ENCODE peak calls at places on chromosome 9, in four cellular contexts. W, T, C and P are unnamed samples.

GRCh38 chr9:27368317-27368985 is 71.5 kb upstream of the EQTN start:
- DNase-seq in W (no peak), T (no peak), C (no peak), P (no peak)

GRCh38 chr9:28163619-28164018 is 590.3 kb upstream of the C9orf72 start:
- DNase-seq in T (no peak), C (no peak), W (no peak), P (no peak)

GRCh38 chr9:69818946-69819345 is 1.7 kb upstream of the CFAP95 start:
- DNase-seq in T (no peak), W (no peak), C (no peak), P (no peak)

GRCh38 chr9:92647671-92648446 is 22.1 kb downstream of the IPPK start:
- DNase-seq in W (no peak), T (no peak), C (no peak), P (no peak)

GRCh38 chr9:26066237-26066636 is 388.0 kb upstream of the TUSC1 start:
- DNase-seq in C (no peak), W (no peak), T (no peak), P (no peak)

GRCh38 chr9:99354104-99354503 is 132.0 kb downstream of the SEC61B start:
- DNase-seq in C (no peak), W (no peak), T (no peak), P (no peak)

GRCh38 chr9:133421615-133422542 is at the start of gene ADAMTS13:
- DNase-seq in C (peak), W (no peak), T (peak), P (peak)

GRCh38 chr9:124854822-124855221 is 1.6 kb downstream of the WDR38 start:
- DNase-seq in C (no peak), T (no peak), W (no peak), P (no peak)

GRCh38 chr9:88230612-88231011 is 92.3 kb upstream of the SPATA31C2 start:
- DNase-seq in W (no peak), C (no peak), T (no peak), P (no peak)

GRCh38 chr9:134204991-134205578 is 40.7 kb upstream of the RNU6ATAC start:
- DNase-seq in T (no peak), W (no peak), C (peak), P (no peak)

GRCh38 chr9:109194157-109194556 is 27.1 kb upstream of the FRRS1L start:
- DNase-seq in C (no peak), W (no peak), T (no peak), P (no peak)

GRCh38 chr9:23011669-23012068 is 565.0 kb downstream of the DMRTA1 start:
- DNase-seq in W (no peak), C (no peak), T (no peak), P (no peak)

GRCh38 chr9:109329274-109330258 is 8.7 kb upstream of the EPB41L4B start:
- DNase-seq in W (no peak), C (peak), T (no peak), P (peak)

GRCh38 chr9:91426123-91426745 is 2.6 kb upstream of the NFIL3 start:
- DNase-seq in C (peak), W (no peak), T (no peak), P (peak)

DNA sequence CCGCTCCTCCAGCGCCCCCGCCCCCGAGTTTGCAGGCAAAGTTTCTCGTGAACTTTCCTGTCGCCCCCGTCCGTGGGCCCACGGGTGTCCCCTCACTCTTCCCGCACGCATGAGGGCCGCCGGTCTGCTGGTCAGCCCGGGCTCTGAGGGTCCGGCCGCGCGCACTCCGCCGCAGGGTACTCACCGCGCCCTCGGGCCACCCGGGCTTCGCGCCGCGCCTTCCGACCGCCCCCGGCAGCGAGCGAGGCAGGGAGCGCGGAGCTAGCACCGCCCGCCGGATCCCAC is 211 bp downstream of the CNTFR start:
- DNase-seq in W (no peak), T (no peak), C (no peak), P (no peak)
- TF ChIP-seq JUNB in W (no peak), T (no peak), C (no peak), P (no peak)

GRCh38 chr9:105157178-105157583 is 87.3 kb upstream of the SLC44A1 start:
- DNase-seq in W (no peak), C (peak), T (no peak), P (peak)
- TF ChIP-seq POLR2AphosphoS5 in W (no peak), C (no peak), T (no peak), P (no peak)

GRCh38 chr9:135611875-135612209 is 27.5 kb downstream of the GLT6D1 start:
- DNase-seq in W (no peak), T (no peak), C (no peak), P (no peak)

GRCh38 chr9:135614821-135615665 is 24.3 kb downstream of the GLT6D1 start:
- DNase-seq in T (no peak), C (no peak), W (no peak), P (no peak)

GRCh38 chr9:135612437-135612836 is 26.9 kb downstream of the GLT6D1 start:
- DNase-seq in C (no peak), W (no peak), T (no peak), P (no peak)

GRCh38 chr9:135613946-135614805 is 25.2 kb downstream of the GLT6D1 start:
- DNase-seq in T (no peak), C (no peak), W (no peak), P (no peak)

DNA sequence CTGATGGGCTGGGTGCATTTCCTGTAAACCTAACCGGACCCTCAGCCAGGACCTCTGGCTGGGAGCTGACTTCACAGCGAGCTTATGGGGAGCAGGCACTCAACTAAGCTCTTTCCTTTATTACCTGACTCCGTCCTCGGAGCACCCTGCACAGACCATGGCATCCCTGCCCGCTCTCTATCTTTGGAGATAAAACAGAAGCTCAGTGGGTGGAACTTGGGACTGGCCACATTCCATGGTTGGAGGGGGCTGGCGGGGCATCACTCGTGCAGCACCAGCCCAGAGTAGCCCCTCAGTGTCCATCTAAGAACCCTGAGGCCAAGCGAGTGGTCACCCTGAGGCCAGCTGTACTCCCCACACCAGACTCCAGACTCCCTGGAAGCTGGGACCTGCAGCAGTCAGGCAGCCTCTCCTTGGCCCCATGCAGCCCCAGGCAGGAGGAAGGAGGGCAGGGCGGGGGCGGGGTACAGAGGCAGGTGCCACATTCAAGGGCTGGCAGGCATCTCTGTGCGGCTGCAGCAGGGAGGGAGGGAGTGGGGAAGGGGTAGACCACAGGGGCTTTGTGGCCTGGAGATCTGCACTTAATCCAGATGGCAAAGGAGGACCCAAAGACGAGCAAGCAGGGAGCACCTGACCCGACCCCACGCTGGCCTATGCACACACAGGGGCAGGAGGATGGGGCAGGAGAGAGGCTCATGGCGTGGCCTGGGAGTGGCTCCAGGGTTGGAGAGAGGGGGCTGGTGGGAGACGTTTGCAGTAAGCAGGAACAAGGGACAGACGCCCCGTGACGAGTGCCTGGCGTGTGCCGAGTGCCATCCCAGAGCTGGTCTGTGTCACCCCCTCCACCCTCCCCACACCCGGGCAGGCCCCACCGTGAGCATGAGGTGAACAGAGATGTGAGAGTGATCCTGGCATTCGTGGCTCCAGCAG is 26.1 kb downstream of the GLT6D1 start:
- DNase-seq in C (no peak), T (no peak), W (no peak), P (no peak)
- TF ChIP-seq JUNB in C (no peak), T (no peak), W (no peak), P (no peak)

GRCh38 chr9:37508135-37508833 is 22.5 kb downstream of the POLR1E start:
- DNase-seq in W (no peak), T (no peak), C (peak), P (no peak)

GRCh38 chr9:37507586-37508134 is 21.9 kb downstream of the POLR1E start:
- DNase-seq in T (no peak), C (no peak), W (no peak), P (no peak)

GRCh38 chr9:37509536-37509935 is 23.8 kb downstream of the POLR1E start:
- DNase-seq in C (no peak), T (no peak), W (no peak), P (no peak)

GRCh38 chr9:37511006-37511714 is 25.4 kb downstream of the POLR1E start:
- DNase-seq in C (peak), W (peak), T (no peak), P (peak)

GRCh38 chr9:37508834-37509206 is 23.1 kb downstream of the POLR1E start:
- DNase-seq in C (no peak), T (no peak), W (no peak), P (no peak)
- TF ChIP-seq POLR2AphosphoS5 in C (no peak), T (no peak), W (peak), P (no peak)

GRCh38 chr9:106075991-106076390 is 381.6 kb downstream of the TMEM38B start:
- DNase-seq in T (no peak), C (no peak), W (no peak), P (no peak)

GRCh38 chr9:106069241-106069640 is 374.9 kb downstream of the TMEM38B start:
- DNase-seq in T (no peak), W (no peak), C (no peak), P (no peak)

GRCh38 chr9:106075568-106075967 is 381.2 kb downstream of the TMEM38B start:
- DNase-seq in C (no peak), T (no peak), W (no peak), P (no peak)

GRCh38 chr9:106074006-106074405 is 379.7 kb downstream of the TMEM38B start:
- DNase-seq in C (no peak), T (no peak), W (no peak), P (no peak)

DNA sequence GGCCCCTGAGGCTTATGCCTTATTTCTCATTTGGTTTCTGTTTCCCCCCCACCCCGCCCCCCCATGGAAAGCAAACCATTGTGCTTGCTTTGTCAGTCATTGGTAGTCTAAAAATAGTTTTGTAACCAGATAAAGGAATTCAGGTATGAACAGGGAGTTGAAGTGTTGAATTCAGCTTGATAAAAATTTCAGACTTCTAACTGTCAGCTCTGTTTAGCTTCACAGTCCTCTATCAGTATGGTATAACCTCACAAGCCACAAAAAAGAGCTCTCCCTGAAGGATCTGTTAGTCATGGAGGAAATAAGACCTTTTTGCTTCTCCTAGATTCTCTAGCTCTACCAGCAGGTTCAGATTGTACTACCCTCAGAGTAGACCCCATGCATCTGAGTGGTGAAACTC is 378.1 kb downstream of the TMEM38B start:
- DNase-seq in C (no peak), W (no peak), T (no peak), P (no peak)
- TF ChIP-seq JUNB in C (no peak), W (no peak), T (no peak), P (no peak)

DNA sequence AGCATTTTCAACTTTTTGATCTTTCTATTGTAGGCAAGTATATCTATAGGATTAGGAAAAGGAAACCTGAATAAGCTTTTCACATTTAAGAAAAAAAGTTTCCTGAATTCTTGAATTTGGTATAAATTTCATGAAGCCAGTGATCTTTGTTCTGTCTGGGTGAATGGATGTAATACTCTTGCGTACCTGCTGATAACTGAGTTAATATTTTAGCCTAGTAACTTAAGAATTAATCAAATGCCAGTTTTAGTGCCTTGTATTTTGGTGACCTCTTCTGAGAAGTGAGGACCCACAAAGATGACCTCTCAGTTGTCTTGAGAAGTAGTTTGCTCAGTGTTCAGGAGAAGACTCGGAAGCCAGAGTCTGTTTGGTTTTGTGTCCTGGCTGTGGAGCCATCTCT is 77.9 kb downstream of the UHRF2 start:
- DNase-seq in W (no peak), T (no peak), C (no peak), P (no peak)
- TF ChIP-seq POLR2AphosphoS5 in W (no peak), T (no peak), C (no peak), P (no peak)